ENCODE peak calls at places on chromosome 1, in six cellular contexts. A, T, D, B, U and S are unnamed samples.
A peak's percentile ranks its signal among the peaks of the same experiment; 100 is the strongest.

GRCh38 chr1:7810395-7810794 is 26.3 kb downstream of the PER3 start:
- DNase-seq in A (no peak), T (no peak), D (peak; percentile 41), B (peak; percentile 94), U (peak; percentile 28), S (no peak)

GRCh38 chr1:7047866-7048265 is 262.6 kb downstream of the CAMTA1 start:
- DNase-seq in A (no peak), T (no peak), D (no peak), B (no peak), U (no peak), S (no peak)

GRCh38 chr1:44890007-44890406 is 47.0 kb upstream of the PTCH2 start:
- DNase-seq in A (no peak), T (no peak), D (no peak), B (no peak), U (no peak), S (no peak)

GRCh38 chr1:53959664-53960250 is 13.6 kb downstream of the LRRC42 start:
- DNase-seq in A (peak; percentile 18), T (no peak), D (no peak), B (peak; percentile 28), U (no peak), S (no peak)

GRCh38 chr1:54070549-54070915 is 17.1 kb downstream of the TCEANC2 start:
- DNase-seq in A (no peak), T (no peak), D (no peak), B (peak; percentile 2), U (no peak), S (no peak)

GRCh38 chr1:247530785-247531184 is 5.5 kb downstream of the OR2C3 start:
- DNase-seq in A (no peak), T (no peak), D (no peak), B (no peak), U (no peak), S (no peak)

GRCh38 chr1:200708769-200709168 is 29.9 kb upstream of the CAMSAP2 start:
- DNase-seq in A (no peak), T (no peak), D (no peak), B (peak; percentile 44), U (no peak), S (no peak)

GRCh38 chr1:69755647-69756046 is 187.9 kb downstream of the LRRC7 start:
- DNase-seq in A (no peak), T (no peak), D (no peak), B (no peak), U (no peak), S (no peak)